ENCODE peak calls at places on chromosome 10, in five cellular contexts. C, K, O, G and N are unnamed samples.

GRCh38 chr10:51770719-51771118 is 71.3 kb upstream of the CSTF2T start:
- DNase-seq in K (no peak), G (no peak), C (no peak), O (no peak), N (no peak)

GRCh38 chr10:117071293-117072050 is 66.5 kb upstream of the SHTN1 start:
- DNase-seq in O (no peak), C (no peak), K (no peak), G (no peak), N (no peak)

GRCh38 chr10:114167985-114168384 is 6.0 kb downstream of the CCDC186 start:
- DNase-seq in G (no peak), O (no peak), K (no peak), C (no peak), N (no peak)

GRCh38 chr10:110863361-110863760 is 8.4 kb upstream of the PDCD4 start:
- DNase-seq in K (no peak), C (no peak), O (no peak), G (no peak), N (no peak)

GRCh38 chr10:132033632-132034031 is 32.1 kb upstream of the JAKMIP3 start:
- DNase-seq in G (no peak), O (no peak), C (no peak), K (no peak), N (no peak)

GRCh38 chr10:126940670-126941069 is 35.4 kb downstream of the DOCK1 start:
- DNase-seq in O (no peak), K (no peak), G (no peak), C (no peak), N (no peak)

GRCh38 chr10:59079386-59080226 is 96.8 kb upstream of the PHYHIPL start:
- DNase-seq in K (no peak), O (peak; percentile 7), G (peak; percentile 76), C (no peak), N (no peak)

GRCh38 chr10:24893127-24893526 is 59.3 kb downstream of the PRTFDC1 start:
- DNase-seq in G (no peak), C (no peak), K (no peak), O (no peak), N (no peak)

GRCh38 chr10:3960496-3960895 is 175.5 kb upstream of the KLF6 start:
- DNase-seq in O (no peak), C (no peak), G (no peak), K (no peak), N (no peak)

GRCh38 chr10:100715445-100716385 is 29.7 kb upstream of the PAX2 start:
- DNase-seq in K (no peak), G (no peak), O (no peak), C (no peak), N (no peak)

GRCh38 chr10:128498746-128499145 is 372.5 kb upstream of the MKI67 start:
- DNase-seq in K (no peak), O (no peak), G (no peak), C (no peak), N (no peak)

GRCh38 chr10:77574436-77574835 is 63.2 kb downstream of the KCNMA1 start:
- DNase-seq in K (no peak), G (no peak), O (no peak), C (no peak), N (no peak)

GRCh38 chr10:133130602-133131001 is 29.4 kb upstream of the KNDC1 start:
- DNase-seq in G (no peak), K (no peak), O (no peak), C (no peak), N (no peak)

GRCh38 chr10:28991326-28991725 is 297.5 kb upstream of the LYZL1 start:
- DNase-seq in C (no peak), G (peak; percentile 75), K (peak; percentile 39), O (peak; percentile 46), N (no peak)

GRCh38 chr10:95504187-95504800 is 56.9 kb downstream of the SORBS1 start:
- DNase-seq in O (no peak), C (no peak), G (no peak), K (no peak), N (no peak)

GRCh38 chr10:112722758-112723157 is 227.3 kb upstream of the TCF7L2 start:
- DNase-seq in K (no peak), O (no peak), G (no peak), C (no peak), N (no peak)

GRCh38 chr10:30433779-30434272 is at the start of gene MAP3K8:
- DNase-seq in G (no peak), O (peak; percentile 83), K (peak; percentile 88), C (peak; percentile 91), N (peak; percentile 91)

GRCh38 chr10:93751832-93752231 is 5.9 kb upstream of the LGI1 start:
- DNase-seq in C (no peak), K (peak; percentile 32), G (no peak), O (peak; percentile 61), N (no peak)

GRCh38 chr10:11754620-11755019 is 12.4 kb downstream of the ECHDC3 start:
- DNase-seq in K (no peak), G (no peak), C (no peak), O (no peak), N (no peak)

GRCh38 chr10:6218692-6219493 is 16.2 kb downstream of the PFKFB3 start:
- DNase-seq in K (no peak), C (no peak), O (no peak), G (peak; percentile 85), N (no peak)

DNA sequence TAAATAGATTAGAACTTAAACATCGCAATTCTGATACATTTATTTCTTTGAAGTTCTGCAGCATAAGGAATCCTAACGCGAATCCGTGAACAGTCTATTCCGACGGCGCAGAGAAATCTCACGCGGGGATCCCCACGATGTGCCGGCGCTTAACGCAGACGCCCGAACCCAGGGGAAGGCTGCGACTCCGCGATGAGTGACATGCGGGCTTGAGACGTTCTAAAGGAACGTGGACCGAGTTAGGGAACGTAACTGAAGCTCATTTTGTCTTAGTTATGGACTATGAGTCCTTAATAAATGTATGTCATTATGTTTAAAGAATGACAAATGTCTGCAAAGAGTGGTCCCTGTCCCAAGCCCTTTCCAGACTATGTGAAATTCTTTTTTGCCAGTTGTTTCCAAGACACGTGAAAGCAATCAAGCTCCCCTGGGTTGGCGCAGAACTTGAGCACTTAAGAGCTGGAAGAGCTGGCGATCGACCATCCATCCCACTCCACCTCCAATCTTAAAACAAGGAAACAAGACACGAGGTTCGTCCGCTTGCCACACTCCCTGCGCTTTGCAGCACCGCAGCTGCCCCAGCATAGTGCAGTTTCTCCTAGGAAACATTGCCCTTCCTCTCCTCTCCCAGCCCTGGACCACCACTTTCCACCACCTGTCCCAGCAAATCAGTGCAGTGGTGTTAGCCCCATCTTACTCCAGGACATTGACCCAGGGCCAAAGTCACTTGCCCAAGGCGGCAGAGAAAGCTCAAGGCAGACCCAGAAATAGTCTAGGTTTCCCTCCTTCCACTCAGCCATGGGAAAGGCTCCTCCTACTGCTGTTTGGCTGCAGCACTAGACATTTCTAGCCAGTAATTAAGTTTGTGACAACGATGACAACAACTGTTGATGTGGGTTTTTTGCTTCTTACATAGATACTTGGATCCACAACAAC is 1.2 kb upstream of the PARD3 start:
- DNase-seq in C (peak; percentile 24), O (peak; percentile 28), K (peak; percentile 14), G (peak; percentile 12), N (no peak)
- TF ChIP-seq CTCF in C (no peak), O (no peak), K (no peak), G (peak; percentile 2), N (no peak)

GRCh38 chr10:123584419-123584775 is 81.8 kb upstream of the GPR26 start:
- DNase-seq in G (no peak), O (no peak), C (no peak), K (no peak), N (no peak)

GRCh38 chr10:123585477-123586445 is 80.4 kb upstream of the GPR26 start:
- DNase-seq in K (no peak), O (no peak), G (no peak), C (no peak), N (no peak)

GRCh38 chr10:123581656-123582055 is 84.5 kb upstream of the GPR26 start:
- DNase-seq in G (no peak), O (no peak), C (no peak), K (no peak), N (no peak)

GRCh38 chr10:123582084-123582989 is 83.8 kb upstream of the GPR26 start:
- DNase-seq in O (peak; percentile 75), C (peak; percentile 80), G (peak; percentile 32), K (peak; percentile 77), N (peak; percentile 82)

GRCh38 chr10:123583639-123584418 is 82.3 kb upstream of the GPR26 start:
- DNase-seq in K (peak; percentile 77), C (peak; percentile 60), G (peak; percentile 28), O (peak; percentile 52), N (peak; percentile 73)
- TF ChIP-seq CTCF in K (peak; percentile 33), C (peak; percentile 72), G (peak; percentile 69), O (peak; percentile 81), N (peak; percentile 72)

GRCh38 chr10:80408198-80409085 is at the start of gene PRXL2A:
- DNase-seq in K (peak; percentile 96), G (no peak), C (peak; percentile 96), O (peak; percentile 92), N (peak; percentile 98)
- TF ChIP-seq CTCF in K (no peak), G (no peak), C (no peak), O (no peak), N (no peak)

GRCh38 chr10:37707829-37708578 is 149.4 kb downstream of the ZNF248 start:
- DNase-seq in G (no peak), O (no peak), K (no peak), C (no peak), N (no peak)
- TF ChIP-seq CTCF in G (no peak), O (peak; percentile 10), K (no peak), C (no peak), N (no peak)

DNA sequence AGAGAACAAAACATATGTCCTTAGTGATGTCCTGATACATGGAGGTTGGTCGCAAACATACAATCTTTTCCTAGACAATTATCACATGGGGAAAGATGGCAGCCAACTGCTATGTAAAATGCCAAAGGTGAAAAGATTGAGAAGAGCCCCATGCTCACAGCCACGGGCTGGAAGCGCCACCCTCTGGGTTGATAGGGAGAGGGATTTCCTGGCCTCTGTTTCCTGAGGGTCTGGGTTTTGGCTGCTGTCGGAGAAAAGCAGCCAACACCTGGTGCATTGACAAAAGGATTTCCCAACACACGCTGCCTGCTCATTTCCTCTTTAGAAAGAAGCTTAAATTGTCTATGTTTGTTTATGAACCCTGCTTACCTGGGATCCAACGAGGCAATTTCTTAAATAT is 43.8 kb downstream of the ITIH5 start:
- DNase-seq in G (no peak), O (no peak), C (no peak), K (no peak), N (no peak)
- TF ChIP-seq CTCF in G (no peak), O (no peak), C (no peak), K (no peak), N (peak; percentile 7)

DNA sequence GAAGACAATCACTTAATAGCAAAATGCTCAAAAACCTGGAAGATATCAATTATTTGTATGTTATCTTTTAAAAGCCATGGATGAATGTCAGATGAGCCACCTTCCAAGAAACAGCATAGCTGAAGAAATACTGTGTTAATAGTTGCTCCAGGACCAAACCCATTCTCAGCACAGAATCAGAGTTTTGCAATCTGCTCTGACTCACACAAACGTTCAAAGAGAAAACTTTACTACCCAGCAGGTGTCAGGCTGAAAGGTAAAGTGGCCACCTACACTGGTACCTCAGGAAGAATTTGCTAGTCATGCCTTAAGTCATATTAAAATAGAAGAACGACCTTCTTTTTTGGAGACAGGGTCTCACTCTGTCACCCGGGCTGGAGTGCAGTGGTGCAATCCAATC is 526.5 kb downstream of the PARD3 start:
- DNase-seq in O (no peak), K (peak; percentile 4), C (no peak), G (no peak), N (no peak)
- TF ChIP-seq CTCF in O (no peak), K (no peak), C (no peak), G (no peak), N (no peak)